ENCODE peak calls at places on chromosomes 11 and 22, in seven cellular contexts. One of them, this sample, is unnamed.

GRCh38 chr22:22397292-22397870 is 111.2 kb downstream of the ZNF280B start:
- DNase-seq in left ventricle myocardium superior: peak; percentile 66
- DNase-seq in T-helper 2 cell: no peak
- DNase-seq in D341Med: no peak
- DNase-seq in memory B cell: no peak
- DNase-seq in activated naive CD4-positive, alpha-beta T cell treated with anti-CD3 and anti-CD28 coated beads, Interleukin-2, amount 50 U/mL, for 16 hours: no peak
- DNase-seq in GM12891: no peak
- DNase-seq in this sample: no peak

GRCh38 chr11:2097998-2098690 is 41.0 kb downstream of the IGF2 start:
- DNase-seq in left ventricle myocardium superior: no peak
- DNase-seq in T-helper 2 cell: no peak
- DNase-seq in D341Med: no peak
- DNase-seq in memory B cell: no peak
- DNase-seq in activated naive CD4-positive, alpha-beta T cell treated with anti-CD3 and anti-CD28 coated beads, Interleukin-2, amount 50 U/mL, for 16 hours: peak; percentile 5
- DNase-seq in GM12891: no peak
- DNase-seq in this sample: peak; percentile 26

GRCh38 chr22:40534379-40535188 is 101.9 kb downstream of the MRTFA start:
- DNase-seq in left ventricle myocardium superior: no peak
- DNase-seq in T-helper 2 cell: no peak
- DNase-seq in D341Med: no peak
- DNase-seq in memory B cell: no peak
- DNase-seq in activated naive CD4-positive, alpha-beta T cell treated with anti-CD3 and anti-CD28 coated beads, Interleukin-2, amount 50 U/mL, for 16 hours: no peak
- DNase-seq in GM12891: no peak
- DNase-seq in this sample: no peak

GRCh38 chr11:20089357-20089756 is 70.9 kb downstream of the DBX1 start:
- DNase-seq in left ventricle myocardium superior: no peak
- DNase-seq in T-helper 2 cell: no peak
- DNase-seq in D341Med: no peak
- DNase-seq in memory B cell: no peak
- DNase-seq in activated naive CD4-positive, alpha-beta T cell treated with anti-CD3 and anti-CD28 coated beads, Interleukin-2, amount 50 U/mL, for 16 hours: no peak
- DNase-seq in GM12891: no peak
- DNase-seq in this sample: no peak

GRCh38 chr11:120168108-120168959 is 30.4 kb upstream of the TRIM29 start:
- DNase-seq in left ventricle myocardium superior: peak; percentile 28
- DNase-seq in T-helper 2 cell: no peak
- DNase-seq in D341Med: peak; percentile 33
- DNase-seq in memory B cell: no peak
- DNase-seq in activated naive CD4-positive, alpha-beta T cell treated with anti-CD3 and anti-CD28 coated beads, Interleukin-2, amount 50 U/mL, for 16 hours: no peak
- DNase-seq in GM12891: no peak
- DNase-seq in this sample: no peak

GRCh38 chr11:34468209-34468841 is 29.6 kb downstream of the CAT start:
- DNase-seq in left ventricle myocardium superior: no peak
- DNase-seq in T-helper 2 cell: no peak
- DNase-seq in D341Med: no peak
- DNase-seq in memory B cell: peak; percentile 14
- DNase-seq in activated naive CD4-positive, alpha-beta T cell treated with anti-CD3 and anti-CD28 coated beads, Interleukin-2, amount 50 U/mL, for 16 hours: peak; percentile 48
- DNase-seq in GM12891: peak; percentile 22
- DNase-seq in this sample: no peak

GRCh38 chr11:66419825-66420224 is 1.0 kb upstream of the NPAS4 start:
- DNase-seq in left ventricle myocardium superior: no peak
- DNase-seq in T-helper 2 cell: no peak
- DNase-seq in D341Med: peak; percentile 86
- DNase-seq in memory B cell: no peak
- DNase-seq in activated naive CD4-positive, alpha-beta T cell treated with anti-CD3 and anti-CD28 coated beads, Interleukin-2, amount 50 U/mL, for 16 hours: no peak
- DNase-seq in GM12891: no peak
- DNase-seq in this sample: no peak

GRCh38 chr11:69638941-69639681 is 1.8 kb upstream of the CCND1 start:
- DNase-seq in left ventricle myocardium superior: peak; percentile 94
- DNase-seq in T-helper 2 cell: no peak
- DNase-seq in D341Med: peak; percentile 83
- DNase-seq in memory B cell: no peak
- DNase-seq in activated naive CD4-positive, alpha-beta T cell treated with anti-CD3 and anti-CD28 coated beads, Interleukin-2, amount 50 U/mL, for 16 hours: peak; percentile 35
- DNase-seq in GM12891: no peak
- DNase-seq in this sample: no peak

GRCh38 chr11:16099501-16099900 is 256.8 kb downstream of the SOX6 start:
- DNase-seq in left ventricle myocardium superior: no peak
- DNase-seq in T-helper 2 cell: no peak
- DNase-seq in D341Med: no peak
- DNase-seq in memory B cell: no peak
- DNase-seq in activated naive CD4-positive, alpha-beta T cell treated with anti-CD3 and anti-CD28 coated beads, Interleukin-2, amount 50 U/mL, for 16 hours: no peak
- DNase-seq in GM12891: no peak
- DNase-seq in this sample: no peak

GRCh38 chr11:46120711-46121327 is 435 bp downstream of the PHF21A start:
- DNase-seq in left ventricle myocardium superior: peak; percentile 59
- DNase-seq in T-helper 2 cell: no peak
- DNase-seq in D341Med: peak; percentile 57
- DNase-seq in memory B cell: peak; percentile 14
- DNase-seq in activated naive CD4-positive, alpha-beta T cell treated with anti-CD3 and anti-CD28 coated beads, Interleukin-2, amount 50 U/mL, for 16 hours: no peak
- DNase-seq in GM12891: no peak
- DNase-seq in this sample: peak; percentile 57

GRCh38 chr22:29581799-29582198 is 886 bp upstream of the NIPSNAP1 start:
- DNase-seq in left ventricle myocardium superior: no peak
- DNase-seq in T-helper 2 cell: no peak
- DNase-seq in D341Med: no peak
- DNase-seq in memory B cell: no peak
- DNase-seq in activated naive CD4-positive, alpha-beta T cell treated with anti-CD3 and anti-CD28 coated beads, Interleukin-2, amount 50 U/mL, for 16 hours: no peak
- DNase-seq in GM12891: no peak
- DNase-seq in this sample: no peak

GRCh38 chr11:31812392-31813241 is 1.5 kb upstream of the PAX6 start:
- DNase-seq in left ventricle myocardium superior: no peak
- DNase-seq in T-helper 2 cell: no peak
- DNase-seq in D341Med: no peak
- DNase-seq in memory B cell: no peak
- DNase-seq in activated naive CD4-positive, alpha-beta T cell treated with anti-CD3 and anti-CD28 coated beads, Interleukin-2, amount 50 U/mL, for 16 hours: no peak
- DNase-seq in GM12891: no peak
- DNase-seq in this sample: no peak

GRCh38 chr11:45056529-45056928 is 89.9 kb upstream of the PRDM11 start:
- DNase-seq in left ventricle myocardium superior: no peak
- DNase-seq in T-helper 2 cell: no peak
- DNase-seq in D341Med: no peak
- DNase-seq in memory B cell: no peak
- DNase-seq in activated naive CD4-positive, alpha-beta T cell treated with anti-CD3 and anti-CD28 coated beads, Interleukin-2, amount 50 U/mL, for 16 hours: no peak
- DNase-seq in GM12891: no peak
- DNase-seq in this sample: no peak

GRCh38 chr11:67303989-67304411 is 670 bp downstream of the SSH3 start:
- DNase-seq in left ventricle myocardium superior: peak; percentile 47
- DNase-seq in T-helper 2 cell: peak; percentile 21
- DNase-seq in D341Med: peak; percentile 39
- DNase-seq in memory B cell: no peak
- DNase-seq in activated naive CD4-positive, alpha-beta T cell treated with anti-CD3 and anti-CD28 coated beads, Interleukin-2, amount 50 U/mL, for 16 hours: peak; percentile 27
- DNase-seq in GM12891: no peak
- DNase-seq in this sample: peak; percentile 64

GRCh38 chr11:63660972-63661371 is 10.2 kb downstream of the ATL3 start:
- DNase-seq in left ventricle myocardium superior: no peak
- DNase-seq in T-helper 2 cell: no peak
- DNase-seq in D341Med: no peak
- DNase-seq in memory B cell: no peak
- DNase-seq in activated naive CD4-positive, alpha-beta T cell treated with anti-CD3 and anti-CD28 coated beads, Interleukin-2, amount 50 U/mL, for 16 hours: no peak
- DNase-seq in GM12891: no peak
- DNase-seq in this sample: no peak

GRCh38 chr11:15618583-15619032 is 503.9 kb downstream of the INSC start:
- DNase-seq in left ventricle myocardium superior: no peak
- DNase-seq in T-helper 2 cell: no peak
- DNase-seq in D341Med: no peak
- DNase-seq in memory B cell: no peak
- DNase-seq in activated naive CD4-positive, alpha-beta T cell treated with anti-CD3 and anti-CD28 coated beads, Interleukin-2, amount 50 U/mL, for 16 hours: no peak
- DNase-seq in GM12891: no peak
- DNase-seq in this sample: no peak

GRCh38 chr11:119342023-119342300 is 1.3 kb upstream of the C1QTNF5 start:
- DNase-seq in left ventricle myocardium superior: no peak
- DNase-seq in T-helper 2 cell: no peak
- DNase-seq in D341Med: peak; percentile 20
- DNase-seq in memory B cell: no peak
- DNase-seq in activated naive CD4-positive, alpha-beta T cell treated with anti-CD3 and anti-CD28 coated beads, Interleukin-2, amount 50 U/mL, for 16 hours: no peak
- DNase-seq in GM12891: no peak
- DNase-seq in this sample: no peak

GRCh38 chr22:49306632-49306975 is 521.1 kb downstream of the BRD1 start:
- DNase-seq in left ventricle myocardium superior: no peak
- DNase-seq in T-helper 2 cell: no peak
- DNase-seq in D341Med: peak; percentile 13
- DNase-seq in memory B cell: no peak
- DNase-seq in activated naive CD4-positive, alpha-beta T cell treated with anti-CD3 and anti-CD28 coated beads, Interleukin-2, amount 50 U/mL, for 16 hours: no peak
- DNase-seq in GM12891: no peak
- DNase-seq in this sample: peak; percentile 20

GRCh38 chr11:64872790-64873488 is 5.5 kb downstream of the EHD1 start:
- DNase-seq in left ventricle myocardium superior: no peak
- DNase-seq in T-helper 2 cell: no peak
- DNase-seq in D341Med: no peak
- DNase-seq in memory B cell: no peak
- DNase-seq in activated naive CD4-positive, alpha-beta T cell treated with anti-CD3 and anti-CD28 coated beads, Interleukin-2, amount 50 U/mL, for 16 hours: no peak
- DNase-seq in GM12891: no peak
- DNase-seq in this sample: no peak

GRCh38 chr11:26867286-26867685 is 126.6 kb upstream of the FIBIN start:
- DNase-seq in left ventricle myocardium superior: no peak
- DNase-seq in T-helper 2 cell: no peak
- DNase-seq in D341Med: no peak
- DNase-seq in memory B cell: no peak
- DNase-seq in activated naive CD4-positive, alpha-beta T cell treated with anti-CD3 and anti-CD28 coated beads, Interleukin-2, amount 50 U/mL, for 16 hours: no peak
- DNase-seq in GM12891: no peak
- DNase-seq in this sample: no peak

GRCh38 chr11:92941676-92942571 is 27.5 kb upstream of the MTNR1B start:
- DNase-seq in left ventricle myocardium superior: no peak
- DNase-seq in T-helper 2 cell: no peak
- DNase-seq in D341Med: peak; percentile 52
- DNase-seq in memory B cell: no peak
- DNase-seq in activated naive CD4-positive, alpha-beta T cell treated with anti-CD3 and anti-CD28 coated beads, Interleukin-2, amount 50 U/mL, for 16 hours: no peak
- DNase-seq in GM12891: peak; percentile 30
- DNase-seq in this sample: no peak

GRCh38 chr11:5291207-5291838 is 10.4 kb downstream of the OR51B4 start:
- DNase-seq in left ventricle myocardium superior: no peak
- DNase-seq in T-helper 2 cell: no peak
- DNase-seq in D341Med: no peak
- DNase-seq in memory B cell: no peak
- DNase-seq in activated naive CD4-positive, alpha-beta T cell treated with anti-CD3 and anti-CD28 coated beads, Interleukin-2, amount 50 U/mL, for 16 hours: no peak
- DNase-seq in GM12891: peak; percentile 8
- DNase-seq in this sample: no peak

GRCh38 chr22:43011079-43011478 is 3.9 kb downstream of the PACSIN2 start:
- DNase-seq in left ventricle myocardium superior: no peak
- DNase-seq in T-helper 2 cell: no peak
- DNase-seq in D341Med: no peak
- DNase-seq in memory B cell: no peak
- DNase-seq in activated naive CD4-positive, alpha-beta T cell treated with anti-CD3 and anti-CD28 coated beads, Interleukin-2, amount 50 U/mL, for 16 hours: no peak
- DNase-seq in GM12891: no peak
- DNase-seq in this sample: no peak

GRCh38 chr22:43060213-43060612 is 29.0 kb downstream of the TTLL1 start:
- DNase-seq in left ventricle myocardium superior: no peak
- DNase-seq in T-helper 2 cell: no peak
- DNase-seq in D341Med: peak; percentile 85
- DNase-seq in memory B cell: peak; percentile 30
- DNase-seq in activated naive CD4-positive, alpha-beta T cell treated with anti-CD3 and anti-CD28 coated beads, Interleukin-2, amount 50 U/mL, for 16 hours: peak; percentile 38
- DNase-seq in GM12891: peak; percentile 57
- DNase-seq in this sample: peak; percentile 69

GRCh38 chr11:707817-708420 is 1.9 kb downstream of the EPS8L2 start:
- DNase-seq in left ventricle myocardium superior: no peak
- DNase-seq in T-helper 2 cell: no peak
- DNase-seq in D341Med: peak; percentile 37
- DNase-seq in memory B cell: no peak
- DNase-seq in activated naive CD4-positive, alpha-beta T cell treated with anti-CD3 and anti-CD28 coated beads, Interleukin-2, amount 50 U/mL, for 16 hours: no peak
- DNase-seq in GM12891: no peak
- DNase-seq in this sample: no peak

GRCh38 chr22:32475428-32476010 is 908 bp downstream of the FBXO7 start:
- DNase-seq in left ventricle myocardium superior: peak; percentile 31
- DNase-seq in T-helper 2 cell: no peak
- DNase-seq in D341Med: peak; percentile 45
- DNase-seq in memory B cell: no peak
- DNase-seq in activated naive CD4-positive, alpha-beta T cell treated with anti-CD3 and anti-CD28 coated beads, Interleukin-2, amount 50 U/mL, for 16 hours: peak; percentile 13
- DNase-seq in GM12891: no peak
- DNase-seq in this sample: peak; percentile 47

GRCh38 chr11:7319501-7319900 is 67.8 kb downstream of the SYT9 start:
- DNase-seq in left ventricle myocardium superior: no peak
- DNase-seq in T-helper 2 cell: no peak
- DNase-seq in D341Med: no peak
- DNase-seq in memory B cell: no peak
- DNase-seq in activated naive CD4-positive, alpha-beta T cell treated with anti-CD3 and anti-CD28 coated beads, Interleukin-2, amount 50 U/mL, for 16 hours: no peak
- DNase-seq in GM12891: no peak
- DNase-seq in this sample: no peak

GRCh38 chr22:23533328-23533762 is 46.7 kb downstream of the IGLL1 start:
- DNase-seq in left ventricle myocardium superior: no peak
- DNase-seq in T-helper 2 cell: no peak
- DNase-seq in D341Med: peak; percentile 73
- DNase-seq in memory B cell: no peak
- DNase-seq in activated naive CD4-positive, alpha-beta T cell treated with anti-CD3 and anti-CD28 coated beads, Interleukin-2, amount 50 U/mL, for 16 hours: peak; percentile 32
- DNase-seq in GM12891: peak; percentile 52
- DNase-seq in this sample: peak; percentile 53

This sample was measured in activated naive CD8-positive, alpha-beta T cell treated with anti-CD3 and anti-CD28 coated beads, Interleukin-2, amount 10 ng/mL, durations not matched to agents 7 days and 5 days.